ENCODE peak calls at places on chromosomes 12 and 14, in six cellular contexts. One of them, this sample, is unnamed.

GRCh38 chr12:104763163-104763805 is 194.8 kb downstream of the SLC41A2 start:
- DNase-seq in CD8-positive, alpha-beta memory T cell: no peak
- DNase-seq in GM23338: no peak
- DNase-seq in iPS DF 6.9: no peak
- DNase-seq in ascending aorta: no peak
- DNase-seq in brain microvascular endothelial cell: peak
- DNase-seq in this sample: no peak

GRCh38 chr12:64780531-64781373 is 21.5 kb upstream of the GNS start:
- DNase-seq in iPS DF 6.9: no peak
- DNase-seq in brain microvascular endothelial cell: no peak
- DNase-seq in GM23338: peak
- DNase-seq in ascending aorta: no peak
- DNase-seq in CD8-positive, alpha-beta memory T cell: no peak
- DNase-seq in this sample: no peak

GRCh38 chr12:123243851-123244250 is 10.6 kb downstream of the MTRFR start:
- DNase-seq in GM23338: no peak
- DNase-seq in ascending aorta: no peak
- DNase-seq in CD8-positive, alpha-beta memory T cell: no peak
- DNase-seq in brain microvascular endothelial cell: no peak
- DNase-seq in iPS DF 6.9: no peak
- DNase-seq in this sample: no peak

GRCh38 chr12:6399884-6400670 is 16.1 kb downstream of the LTBR start:
- DNase-seq in CD8-positive, alpha-beta memory T cell: no peak
- DNase-seq in GM23338: no peak
- DNase-seq in brain microvascular endothelial cell: no peak
- DNase-seq in ascending aorta: no peak
- DNase-seq in iPS DF 6.9: no peak
- DNase-seq in this sample: no peak

GRCh38 chr12:109681986-109682707 is 31.5 kb upstream of the FAM222A start:
- DNase-seq in iPS DF 6.9: no peak
- DNase-seq in GM23338: no peak
- DNase-seq in ascending aorta: no peak
- DNase-seq in brain microvascular endothelial cell: no peak
- DNase-seq in CD8-positive, alpha-beta memory T cell: no peak
- DNase-seq in this sample: no peak

GRCh38 chr12:52358575-52359350 is 8.5 kb downstream of the KRT85 start:
- DNase-seq in CD8-positive, alpha-beta memory T cell: peak
- DNase-seq in GM23338: no peak
- DNase-seq in brain microvascular endothelial cell: no peak
- DNase-seq in iPS DF 6.9: no peak
- DNase-seq in ascending aorta: no peak
- DNase-seq in this sample: no peak

GRCh38 chr12:39905152-39905551 is 200.7 kb downstream of the SLC2A13 start:
- DNase-seq in brain microvascular endothelial cell: no peak
- DNase-seq in iPS DF 6.9: no peak
- DNase-seq in CD8-positive, alpha-beta memory T cell: no peak
- DNase-seq in GM23338: no peak
- DNase-seq in ascending aorta: no peak
- DNase-seq in this sample: peak

GRCh38 chr14:28879571-28879970 is 113.0 kb downstream of the FOXG1 start:
- DNase-seq in ascending aorta: no peak
- DNase-seq in CD8-positive, alpha-beta memory T cell: no peak
- DNase-seq in brain microvascular endothelial cell: no peak
- DNase-seq in iPS DF 6.9: no peak
- DNase-seq in GM23338: peak
- DNase-seq in this sample: no peak

GRCh38 chr12:64107776-64108175 is 114.3 kb downstream of the KICS2 start:
- DNase-seq in CD8-positive, alpha-beta memory T cell: no peak
- DNase-seq in brain microvascular endothelial cell: no peak
- DNase-seq in iPS DF 6.9: no peak
- DNase-seq in GM23338: no peak
- DNase-seq in ascending aorta: no peak
- DNase-seq in this sample: no peak

GRCh38 chr12:52566847-52567291 is 6.8 kb downstream of the KRT74 start:
- DNase-seq in GM23338: no peak
- DNase-seq in CD8-positive, alpha-beta memory T cell: peak
- DNase-seq in ascending aorta: no peak
- DNase-seq in iPS DF 6.9: no peak
- DNase-seq in brain microvascular endothelial cell: no peak
- DNase-seq in this sample: no peak

GRCh38 chr12:15918066-15918465 is 6.9 kb downstream of the DERA start:
- DNase-seq in CD8-positive, alpha-beta memory T cell: no peak
- DNase-seq in GM23338: no peak
- DNase-seq in iPS DF 6.9: no peak
- DNase-seq in brain microvascular endothelial cell: no peak
- DNase-seq in ascending aorta: no peak
- DNase-seq in this sample: no peak

GRCh38 chr12:442235-442884 is 17.4 kb upstream of the B4GALNT3 start:
- DNase-seq in ascending aorta: no peak
- DNase-seq in brain microvascular endothelial cell: peak
- DNase-seq in CD8-positive, alpha-beta memory T cell: peak
- DNase-seq in iPS DF 6.9: no peak
- DNase-seq in GM23338: peak
- DNase-seq in this sample: peak

GRCh38 chr12:117538032-117538690 is 176.7 kb upstream of the NOS1 start:
- DNase-seq in iPS DF 6.9: no peak
- DNase-seq in GM23338: no peak
- DNase-seq in brain microvascular endothelial cell: no peak
- DNase-seq in CD8-positive, alpha-beta memory T cell: no peak
- DNase-seq in ascending aorta: no peak
- DNase-seq in this sample: no peak

DNA sequence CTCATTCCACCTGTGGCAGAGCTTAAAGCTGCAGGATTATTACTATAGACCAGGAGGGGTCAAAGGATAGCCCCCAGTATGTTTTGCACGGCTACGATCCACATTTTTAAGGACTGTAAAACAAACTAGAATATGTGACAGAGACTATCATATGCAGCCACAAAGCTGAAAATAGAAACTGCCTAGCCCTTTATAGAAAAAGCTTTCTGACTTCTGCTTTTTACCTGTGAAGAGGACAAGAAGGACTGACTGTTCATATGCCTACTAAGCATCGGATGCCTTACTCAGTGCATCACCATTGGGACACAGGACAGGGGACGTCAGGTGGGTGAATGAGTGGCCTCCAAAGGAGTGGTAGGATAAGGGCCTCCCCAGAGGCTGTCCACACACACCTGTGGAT is 29.8 kb downstream of the SPTB start:
- DNase-seq in brain microvascular endothelial cell: no peak
- DNase-seq in ascending aorta: no peak
- DNase-seq in CD8-positive, alpha-beta memory T cell: no peak
- DNase-seq in GM23338: no peak
- DNase-seq in iPS DF 6.9: no peak
- DNase-seq in this sample: no peak
- H3K4me3 ChIP-seq in brain microvascular endothelial cell: no peak
- H3K4me3 ChIP-seq in ascending aorta: no peak
- H3K4me3 ChIP-seq in CD8-positive, alpha-beta memory T cell: no peak
- H3K4me3 ChIP-seq in GM23338: no peak
- H3K4me3 ChIP-seq in iPS DF 6.9: no peak
- H3K4me3 ChIP-seq in this sample: no peak

DNA sequence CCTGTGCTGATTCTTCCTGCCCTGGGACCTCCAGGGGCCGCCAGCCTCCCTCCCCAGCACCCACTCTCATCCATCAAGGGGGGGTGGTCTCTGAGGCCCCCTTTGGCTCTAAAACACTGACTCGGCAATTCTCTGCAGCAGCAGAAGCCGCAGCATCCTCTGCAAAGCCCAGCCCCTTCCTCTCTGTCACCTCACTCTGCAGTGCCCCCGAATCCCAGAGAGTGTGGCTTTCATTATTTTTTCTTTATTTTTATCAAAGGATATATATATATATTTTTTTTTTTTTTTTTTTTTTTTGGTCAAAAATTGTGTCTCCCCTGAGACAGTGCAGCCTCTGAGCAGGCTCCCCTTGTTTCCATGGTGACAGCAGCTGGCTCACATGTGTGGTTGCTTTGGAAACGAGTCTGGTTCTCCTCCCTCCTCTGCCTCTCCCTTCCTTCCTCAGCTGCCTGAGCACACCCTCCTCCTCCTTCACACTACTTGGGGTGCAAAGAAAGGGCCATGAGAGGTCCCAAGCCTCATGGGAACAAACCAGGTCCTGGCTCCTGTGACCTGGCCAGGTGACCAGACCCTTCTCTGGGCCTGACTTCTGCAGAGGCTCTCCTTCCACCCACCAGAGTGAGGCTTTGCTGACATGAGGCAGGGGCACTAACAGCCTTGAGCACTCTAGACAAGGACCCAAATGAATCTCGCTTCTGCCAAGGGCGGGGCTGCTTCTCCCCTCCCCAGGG is 100.5 kb downstream of the LRRC74A start:
- DNase-seq in CD8-positive, alpha-beta memory T cell: peak
- DNase-seq in GM23338: peak
- DNase-seq in ascending aorta: no peak
- DNase-seq in brain microvascular endothelial cell: peak
- DNase-seq in iPS DF 6.9: no peak
- DNase-seq in this sample: peak
- H3K27ac ChIP-seq in CD8-positive, alpha-beta memory T cell: peak
- H3K27ac ChIP-seq in GM23338: peak
- H3K27ac ChIP-seq in ascending aorta: no peak
- H3K27ac ChIP-seq in brain microvascular endothelial cell: no peak
- H3K27ac ChIP-seq in iPS DF 6.9: no peak
- H3K27ac ChIP-seq in this sample: no peak

GRCh38 chr12:46660276-46660675 is 165.5 kb downstream of the SLC38A4 start:
- DNase-seq in CD8-positive, alpha-beta memory T cell: no peak
- DNase-seq in GM23338: no peak
- DNase-seq in iPS DF 6.9: no peak
- DNase-seq in ascending aorta: no peak
- DNase-seq in brain microvascular endothelial cell: no peak
- DNase-seq in this sample: no peak

GRCh38 chr12:46659844-46660243 is 166.0 kb downstream of the SLC38A4 start:
- DNase-seq in brain microvascular endothelial cell: peak
- DNase-seq in CD8-positive, alpha-beta memory T cell: no peak
- DNase-seq in GM23338: no peak
- DNase-seq in ascending aorta: no peak
- DNase-seq in iPS DF 6.9: no peak
- DNase-seq in this sample: no peak

GRCh38 chr12:46660719-46661118 is 165.1 kb downstream of the SLC38A4 start:
- DNase-seq in iPS DF 6.9: no peak
- DNase-seq in CD8-positive, alpha-beta memory T cell: no peak
- DNase-seq in brain microvascular endothelial cell: no peak
- DNase-seq in GM23338: no peak
- DNase-seq in ascending aorta: no peak
- DNase-seq in this sample: no peak

GRCh38 chr12:46663297-46663696 is 162.5 kb downstream of the SLC38A4 start:
- DNase-seq in iPS DF 6.9: no peak
- DNase-seq in ascending aorta: no peak
- DNase-seq in CD8-positive, alpha-beta memory T cell: no peak
- DNase-seq in brain microvascular endothelial cell: no peak
- DNase-seq in GM23338: no peak
- DNase-seq in this sample: no peak

DNA sequence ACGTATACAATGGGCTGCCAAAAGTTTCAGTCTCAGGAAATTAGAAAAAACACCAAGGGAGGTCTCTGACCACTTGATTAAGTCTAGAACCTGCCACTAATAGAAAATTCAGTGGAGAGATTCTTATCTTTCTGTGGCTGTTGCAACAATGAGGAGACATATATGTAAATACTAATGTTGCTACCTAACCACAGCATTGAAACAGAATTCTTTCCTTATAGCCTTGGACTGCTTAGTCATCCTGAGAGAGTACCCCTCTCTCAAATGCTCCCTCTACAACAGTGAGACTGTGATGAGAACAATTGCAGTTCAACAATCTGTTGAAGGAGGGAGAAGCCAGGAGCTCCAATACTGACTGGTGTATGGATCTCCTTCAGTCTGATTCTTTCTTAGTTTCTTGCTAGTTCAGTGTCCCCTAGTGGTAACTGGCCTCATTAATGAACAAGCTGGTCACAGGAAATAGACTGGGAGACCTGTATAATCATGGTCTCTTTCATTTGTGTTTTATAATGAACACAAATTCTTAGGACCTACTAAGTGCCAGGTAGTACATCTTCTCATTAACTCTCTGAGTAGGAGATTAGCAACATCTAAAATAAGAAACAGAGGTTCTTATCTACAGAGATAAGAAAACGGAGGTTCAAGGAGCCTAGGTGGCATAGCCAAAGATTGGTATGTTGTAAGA is 164.5 kb downstream of the SLC38A4 start:
- DNase-seq in brain microvascular endothelial cell: peak
- DNase-seq in CD8-positive, alpha-beta memory T cell: peak
- DNase-seq in iPS DF 6.9: no peak
- DNase-seq in GM23338: peak
- DNase-seq in ascending aorta: no peak
- DNase-seq in this sample: no peak
- H3K4me3 ChIP-seq in brain microvascular endothelial cell: no peak
- H3K4me3 ChIP-seq in CD8-positive, alpha-beta memory T cell: no peak
- H3K4me3 ChIP-seq in iPS DF 6.9: no peak
- H3K4me3 ChIP-seq in GM23338: no peak
- H3K4me3 ChIP-seq in ascending aorta: peak
- H3K4me3 ChIP-seq in this sample: no peak

DNA sequence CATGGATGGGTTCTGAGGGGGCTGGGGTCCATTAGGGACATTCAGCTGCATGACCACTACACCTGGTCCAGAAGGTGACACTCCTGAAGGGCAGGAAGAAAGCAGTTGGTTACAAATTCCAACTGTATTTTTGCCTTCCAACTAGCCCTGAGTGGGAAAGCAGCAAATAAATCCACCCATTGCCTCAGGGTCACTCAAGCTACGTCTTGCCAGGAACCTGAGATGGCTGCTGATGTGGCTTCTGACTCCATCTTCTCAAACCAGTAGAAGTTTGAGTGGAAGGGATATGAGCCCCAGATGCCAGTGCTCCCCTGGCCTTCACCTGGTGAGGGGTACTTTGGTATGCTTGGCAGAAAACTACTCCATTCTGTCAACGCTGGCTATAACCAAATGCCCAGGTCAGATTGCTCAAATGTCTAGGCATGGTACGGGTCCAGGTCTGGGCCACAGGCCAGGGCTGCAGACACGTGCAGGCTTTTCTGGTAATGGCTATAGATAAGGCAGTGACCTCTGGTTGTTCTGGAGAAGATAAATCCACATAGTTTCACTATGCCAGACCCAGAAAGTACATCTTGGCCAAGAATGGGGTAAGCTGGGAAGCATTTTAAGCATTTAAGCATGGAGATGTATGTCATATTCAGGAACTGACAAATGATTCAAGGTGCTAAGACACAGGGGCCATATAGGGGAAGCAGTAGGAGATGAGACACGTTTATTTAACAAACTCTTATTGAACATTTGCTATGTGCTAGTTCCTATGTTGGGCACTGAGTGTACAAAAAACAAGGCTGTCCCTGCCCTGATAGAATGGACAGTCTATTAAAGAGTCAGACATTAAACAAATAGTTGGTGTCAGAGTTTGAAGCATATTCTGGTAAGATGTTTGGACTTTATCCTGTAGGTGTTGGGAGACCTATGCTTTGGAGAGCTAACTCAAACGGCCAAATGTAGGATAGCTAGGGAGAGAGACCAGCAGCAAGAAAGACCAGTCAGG is 8.3 kb upstream of the STAC3 start:
- DNase-seq in ascending aorta: no peak
- DNase-seq in iPS DF 6.9: no peak
- DNase-seq in CD8-positive, alpha-beta memory T cell: no peak
- DNase-seq in GM23338: no peak
- DNase-seq in brain microvascular endothelial cell: no peak
- DNase-seq in this sample: no peak
- H3K27ac ChIP-seq in ascending aorta: no peak
- H3K27ac ChIP-seq in iPS DF 6.9: no peak
- H3K27ac ChIP-seq in CD8-positive, alpha-beta memory T cell: no peak
- H3K27ac ChIP-seq in GM23338: no peak
- H3K27ac ChIP-seq in brain microvascular endothelial cell: no peak
- H3K27ac ChIP-seq in this sample: peak